ENCODE peak calls at places on chromosomes 4 and X, in six cellular contexts. I, F, Z, O, M and L are unnamed samples.

GRCh38 chrX:68186552-68187262 is 246.6 kb downstream of the OPHN1 start:
- DNase-seq in I (no peak), F (no peak), Z (no peak), O (peak), M (no peak), L (no peak)

GRCh38 chrX:9824554-9824953 is 38.3 kb downstream of the SHROOM2 start:
- DNase-seq in I (no peak), F (no peak), Z (no peak), O (no peak), M (no peak), L (no peak)

GRCh38 chr4:163556169-163556568 is 61.7 kb downstream of the TMA16 start:
- DNase-seq in I (peak), F (peak), Z (no peak), O (peak), M (no peak), L (peak)

GRCh38 chr4:134326866-134327265 is 125.3 kb upstream of the PABPC4L start:
- DNase-seq in I (no peak), F (no peak), Z (no peak), O (no peak), M (no peak), L (no peak)

GRCh38 chr4:1099270-1099669 is 14.1 kb downstream of the RNF212 start:
- DNase-seq in I (no peak), F (no peak), Z (no peak), O (no peak), M (no peak), L (no peak)

GRCh38 chr4:64766565-64766964 is 357.3 kb upstream of the TECRL start:
- DNase-seq in I (no peak), F (no peak), Z (no peak), O (no peak), M (no peak), L (no peak)

GRCh38 chr4:173009129-173009823 is 159.3 kb upstream of the GALNT7 start:
- DNase-seq in I (no peak), F (no peak), Z (no peak), O (peak), M (no peak), L (peak)

GRCh38 chr4:5928241-5928640 is 35.4 kb upstream of the CRMP1 start:
- DNase-seq in I (no peak), F (no peak), Z (no peak), O (no peak), M (no peak), L (peak)

GRCh38 chr4:73692284-73692683 is 48.1 kb upstream of the CXCL8 start:
- DNase-seq in I (no peak), F (no peak), Z (no peak), O (no peak), M (peak), L (no peak)

GRCh38 chr4:109979932-109980717 is 67.4 kb downstream of the EGF start:
- DNase-seq in I (no peak), F (peak), Z (no peak), O (peak), M (peak), L (no peak)

GRCh38 chr4:156959298-156959702 is 12.3 kb downstream of the PDGFC start:
- DNase-seq in I (no peak), F (no peak), Z (no peak), O (peak), M (peak), L (no peak)

GRCh38 chrX:1536712-1537030 is 314 bp downstream of the P2RY8 start:
- DNase-seq in I (no peak), F (no peak), Z (no peak), O (no peak), M (no peak), L (no peak)

GRCh38 chrX:52425710-52426245 is 57.0 kb downstream of the XAGE2 start:
- DNase-seq in I (no peak), F (no peak), Z (no peak), O (peak), M (peak), L (no peak)

GRCh38 chr4:21470531-21470930 is 478.0 kb downstream of the KCNIP4 start:
- DNase-seq in I (peak), F (peak), Z (no peak), O (peak), M (peak), L (no peak)

GRCh38 chr4:78954048-78954666 is 14.9 kb upstream of the PAQR3 start:
- DNase-seq in I (peak), F (peak), Z (no peak), O (no peak), M (no peak), L (peak)

GRCh38 chr4:183411291-183411861 is 33.1 kb upstream of the CDKN2AIP start:
- DNase-seq in I (no peak), F (peak), Z (no peak), O (no peak), M (no peak), L (no peak)

GRCh38 chr4:107183155-107183774 is 147.2 kb upstream of the DKK2 start:
- DNase-seq in I (peak), F (peak), Z (no peak), O (peak), M (no peak), L (peak)

GRCh38 chrX:43861750-43862149 is 20.5 kb downstream of the MAOB start:
- DNase-seq in I (no peak), F (no peak), Z (no peak), O (no peak), M (no peak), L (no peak)

GRCh38 chr4:155667538-155668511 is 1.2 kb downstream of the GUCY1A1 start:
- DNase-seq in I (peak), F (peak), Z (no peak), O (peak), M (no peak), L (no peak)

GRCh38 chr4:109820563-109820962 is 5.0 kb downstream of the GAR1 start:
- DNase-seq in I (no peak), F (no peak), Z (no peak), O (no peak), M (no peak), L (no peak)

GRCh38 chr4:47617607-47618006 is 132.5 kb downstream of the ATP10D start:
- DNase-seq in I (no peak), F (no peak), Z (no peak), O (no peak), M (no peak), L (no peak)